ENCODE peak calls at places on chromosomes 16 and 17, in five cellular contexts. D is sigmoid colon, B is mesendoderm, I is transverse colon, G is small intestine. W is an unnamed sample. For H3K27me3 and H3K4me1, the result is how much of the 10 kb centered on the place peaks cover.

GRCh38 chr17:43791589-43791988 is 11.4 kb downstream of the CFAP97D1 start:
- DNase-seq in D (no peak), B (peak), I (no peak), G (peak), W (no peak)

GRCh38 chr17:8894673-8895578 is 27.5 kb upstream of the PIK3R6 start:
- DNase-seq in D (no peak), B (peak), I (peak), G (peak), W (peak)

GRCh38 chr17:66508896-66509843 is 206.8 kb downstream of the PRKCA start:
- DNase-seq in D (peak), B (no peak), I (peak), G (peak), W (peak)

GRCh38 chr16:81786321-81786720 is 7.2 kb downstream of the PLCG2 start:
- DNase-seq in D (no peak), B (peak), I (no peak), G (no peak), W (no peak)

GRCh38 chr16:66254751-66255150 is 111.7 kb upstream of the CDH5 start:
- DNase-seq in D (no peak), B (no peak), I (no peak), G (no peak), W (no peak)

GRCh38 chr16:26709175-26709574 is 357.6 kb upstream of the C16orf82 start:
- DNase-seq in D (no peak), B (peak), I (no peak), G (no peak), W (no peak)

GRCh38 chr16:65524997-65525396 is 403.1 kb upstream of the CDH11 start:
- DNase-seq in D (no peak), B (no peak), I (no peak), G (no peak), W (no peak)

GRCh38 chr17:55709984-55710383 is 12.7 kb downstream of the TMEM100 start:
- DNase-seq in D (peak), B (no peak), I (no peak), G (no peak), W (no peak)

GRCh38 chr16:47732806-47733150 is 271.6 kb downstream of the PHKB start:
- DNase-seq in D (no peak), B (peak), I (no peak), G (no peak), W (no peak)

GRCh38 chr16:89304941-89305705 is 87.6 kb downstream of the ZNF778 start:
- DNase-seq in D (no peak), B (no peak), I (no peak), G (no peak), W (no peak)

GRCh38 chr16:80631581-80631980 is 90.8 kb downstream of the DYNLRB2 start:
- DNase-seq in D (no peak), B (no peak), I (no peak), G (no peak), W (no peak)

GRCh38 chr17:13508916-13509315 is 92.8 kb downstream of the HS3ST3A1 start:
- DNase-seq in D (no peak), B (no peak), I (no peak), G (no peak), W (no peak)

GRCh38 chr17:61904094-61904710 is 23.6 kb downstream of the INTS2 start:
- DNase-seq in D (no peak), B (no peak), I (peak), G (peak), W (no peak)

GRCh38 chr16:56771558-56772279 is 41.8 kb downstream of the NUP93 start:
- DNase-seq in D (no peak), B (no peak), I (no peak), G (no peak), W (no peak)

GRCh38 chr16:4737545-4737944 is 3.2 kb downstream of the DNAAF8 start:
- DNase-seq in D (no peak), B (no peak), I (no peak), G (no peak), W (no peak)

GRCh38 chr17:68437979-68438877 is 19.1 kb downstream of the WIPI1 start:
- DNase-seq in D (no peak), B (peak), I (peak), G (peak), W (no peak)

GRCh38 chr16:77212736-77213541 is 13.7 kb downstream of the SYCE1L start:
- DNase-seq in D (peak), B (peak), I (peak), G (peak), W (peak)

GRCh38 chr17:71632328-71632727 is 488.5 kb upstream of the SOX9 start:
- DNase-seq in D (no peak), B (no peak), I (no peak), G (peak), W (no peak)

DNA sequence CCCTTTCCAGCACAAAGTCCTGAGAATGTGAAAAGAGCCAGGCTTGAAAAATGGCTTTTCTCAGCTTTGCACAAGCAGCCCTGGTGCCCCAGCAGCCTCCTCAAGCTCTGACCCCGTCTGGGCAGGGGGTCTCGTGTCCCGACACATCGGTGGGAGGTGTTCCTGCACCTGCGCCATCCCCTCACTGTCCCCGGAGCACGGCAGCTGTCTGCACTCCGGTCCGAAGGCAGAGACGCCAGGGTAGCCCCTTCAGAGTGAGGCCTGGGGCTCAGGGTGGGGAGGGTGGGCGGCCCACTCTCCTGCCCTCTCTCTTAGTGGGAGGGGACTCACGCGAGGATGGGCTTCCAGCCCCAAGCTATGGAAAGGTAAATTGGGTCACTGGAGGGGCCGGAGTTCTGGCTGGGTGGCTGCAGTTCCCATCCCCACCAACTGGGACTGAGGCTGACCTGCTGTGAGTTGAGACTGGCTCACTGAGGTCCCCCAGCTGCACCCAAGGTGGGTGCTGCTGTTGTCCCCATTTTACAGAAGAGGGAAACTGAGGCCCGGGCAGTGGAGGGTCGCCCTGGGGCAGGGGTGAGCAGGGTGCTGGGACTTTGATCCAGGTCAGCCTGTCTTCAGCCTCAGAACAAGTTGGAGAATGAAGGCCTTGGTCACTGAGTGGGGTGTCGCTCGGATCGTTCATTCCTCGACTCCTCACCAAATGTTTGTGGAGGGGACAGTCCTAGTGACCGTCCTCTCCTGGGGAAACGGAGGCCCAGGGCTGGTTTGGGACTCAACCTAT is 2.3 kb upstream of the BAIAP3 start:
- DNase-seq in D (no peak), B (no peak), I (no peak), G (no peak), W (no peak)
- H3K27me3 ChIP-seq in D (under half), B (under half), I (half or more), G (under half), W (under half)

GRCh38 chr17:47699536-47699840 is 5.5 kb downstream of the TBKBP1 start:
- DNase-seq in D (no peak), B (no peak), I (no peak), G (no peak), W (peak)
- H3K4me1 ChIP-seq in D (under half), B (under half), I (under half), G (under half), W (under half)

DNA sequence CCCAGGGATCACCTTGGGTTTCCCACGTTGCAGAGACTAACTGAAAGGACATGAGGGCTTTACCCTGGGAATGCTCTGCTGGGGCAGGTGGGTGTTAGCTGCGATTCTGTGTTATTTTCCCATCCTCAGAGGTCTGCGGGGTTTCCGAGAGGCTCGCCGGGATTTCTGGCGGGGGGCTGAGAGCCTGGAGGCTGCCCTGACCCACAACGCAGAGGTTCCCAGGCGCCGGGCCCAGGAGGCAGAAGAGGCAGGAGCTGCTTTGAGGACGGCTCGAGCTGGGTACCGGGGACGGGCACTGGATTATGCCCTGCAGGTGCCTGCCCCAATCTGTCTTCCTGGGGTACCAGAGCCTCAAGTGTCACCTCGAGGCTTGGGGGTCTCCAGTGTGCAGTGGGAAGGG is 6.9 kb downstream of the ACAP1 start:
- DNase-seq in D (no peak), B (no peak), I (no peak), G (no peak), W (no peak)
- H3K27me3 ChIP-seq in D (under half), B (under half), I (under half), G (under half), W (under half)

GRCh38 chr16:3575491-3575890 is 1.7 kb downstream of the NLRC3 start:
- DNase-seq in D (no peak), B (no peak), I (no peak), G (no peak), W (no peak)

GRCh38 chr16:3576211-3576610 is 992 bp downstream of the NLRC3 start:
- DNase-seq in D (no peak), B (no peak), I (no peak), G (no peak), W (no peak)

GRCh38 chr16:3578121-3578520 is 918 bp upstream of the NLRC3 start:
- DNase-seq in D (no peak), B (no peak), I (peak), G (no peak), W (no peak)

GRCh38 chr16:3578610-3579551 is 1.7 kb upstream of the NLRC3 start:
- DNase-seq in D (no peak), B (peak), I (peak), G (peak), W (no peak)

GRCh38 chr16:3577302-3577752 is at the start of gene NLRC3:
- DNase-seq in D (no peak), B (no peak), I (peak), G (peak), W (no peak)
- H3K4me1 ChIP-seq in D (under half), B (under half), I (under half), G (under half), W (under half)